ENCODE peak calls at places on chromosomes 2 and 18, in nine cellular contexts. V, D, O, C, S, R, W, E and Z are unnamed samples.

GRCh38 chr2:128449226-128450061 is 130.8 kb upstream of the HS6ST1 start:
- DNase-seq in V (no peak), D (no peak), O (peak), C (no peak), S (no peak), R (no peak), W (peak), E (no peak), Z (no peak)

GRCh38 chr2:154243685-154244084 is 372.0 kb downstream of the GALNT13 start:
- DNase-seq in V (no peak), D (no peak), O (peak), C (no peak), S (no peak), R (no peak), W (no peak), E (no peak), Z (no peak)

GRCh38 chr2:67322361-67323001 is 74.7 kb upstream of the ETAA1 start:
- DNase-seq in V (peak), D (peak), O (peak), C (peak), S (no peak), R (peak), W (peak), E (peak), Z (peak)

GRCh38 chr18:49814147-49814499 is 790 bp upstream of the ACAA2 start:
- DNase-seq in V (no peak), D (peak), O (peak), C (peak), S (no peak), R (peak), W (peak), E (peak), Z (peak)

GRCh38 chr2:25618676-25619075 is 54.7 kb downstream of the DTNB start:
- DNase-seq in V (peak), D (peak), O (no peak), C (peak), S (no peak), R (no peak), W (no peak), E (no peak), Z (peak)

GRCh38 chr2:26653207-26654060 is 12.3 kb upstream of the CIB4 start:
- DNase-seq in V (no peak), D (no peak), O (no peak), C (no peak), S (no peak), R (no peak), W (no peak), E (no peak), Z (no peak)

GRCh38 chr2:20130821-20131645 is 79.6 kb upstream of the LAPTM4A start:
- DNase-seq in V (no peak), D (no peak), O (no peak), C (no peak), S (no peak), R (no peak), W (no peak), E (no peak), Z (no peak)

GRCh38 chr2:96344011-96344410 is 8.4 kb downstream of the NCAPH start:
- DNase-seq in V (no peak), D (no peak), O (no peak), C (no peak), S (no peak), R (no peak), W (no peak), E (no peak), Z (no peak)

GRCh38 chr2:42804338-42804737 is 12.0 kb upstream of the HAAO start:
- DNase-seq in V (no peak), D (no peak), O (no peak), C (no peak), S (no peak), R (no peak), W (no peak), E (no peak), Z (peak)

GRCh38 chr2:5982911-5983310 is 290.7 kb downstream of the SOX11 start:
- DNase-seq in V (no peak), D (no peak), O (no peak), C (no peak), S (no peak), R (no peak), W (peak), E (no peak), Z (no peak)

GRCh38 chr18:14577971-14578370 is 34.6 kb upstream of the POTEC start:
- DNase-seq in V (no peak), D (peak), O (no peak), C (no peak), S (no peak), R (no peak), W (no peak), E (no peak), Z (no peak)
- TF ChIP-seq EZH2phosphoT487 in V (no peak), D (no peak), O (no peak), C (no peak), S (no peak), R (no peak), W (no peak), E (no peak), Z (no peak)

DNA sequence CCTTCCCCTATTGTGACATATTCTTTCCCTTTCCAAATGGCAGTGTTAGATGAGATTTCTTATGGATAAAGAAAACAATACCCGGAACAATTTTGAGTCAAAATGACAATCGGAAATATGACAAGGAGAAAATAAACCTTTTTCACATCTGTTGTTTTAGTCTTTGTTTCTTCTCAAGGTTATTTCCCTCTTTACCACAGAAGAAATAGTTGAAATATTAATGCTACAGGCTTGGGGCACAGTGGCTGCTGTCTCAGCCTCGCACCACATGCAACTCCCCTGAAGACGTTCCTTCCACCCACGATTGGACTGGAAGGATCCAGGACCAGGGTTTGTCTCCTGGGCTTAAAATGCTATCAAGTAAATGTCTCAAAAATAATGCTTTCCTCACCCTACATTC is 77.6 kb downstream of the FHOD3 start:
- DNase-seq in V (no peak), D (no peak), O (no peak), C (no peak), S (no peak), R (no peak), W (no peak), E (no peak), Z (no peak)
- TF ChIP-seq EZH2phosphoT487 in V (no peak), D (no peak), O (no peak), C (no peak), S (no peak), R (no peak), W (no peak), E (no peak), Z (no peak)

GRCh38 chr2:215905691-215906090 is 107.7 kb downstream of the MREG start:
- DNase-seq in V (no peak), D (no peak), O (no peak), C (no peak), S (no peak), R (no peak), W (no peak), E (peak), Z (no peak)
- TF ChIP-seq EZH2phosphoT487 in V (no peak), D (no peak), O (no peak), C (no peak), S (no peak), R (no peak), W (no peak), E (no peak), Z (no peak)

GRCh38 chr2:85655961-85656403 is 12.0 kb downstream of the SFTPB start:
- DNase-seq in V (no peak), D (no peak), O (no peak), C (no peak), S (no peak), R (no peak), W (no peak), E (no peak), Z (peak)
- TF ChIP-seq EZH2phosphoT487 in V (no peak), D (no peak), O (no peak), C (no peak), S (no peak), R (no peak), W (no peak), E (no peak), Z (peak)

GRCh38 chr2:214104219-214104618 is 306.6 kb upstream of the VWC2L start:
- DNase-seq in V (no peak), D (no peak), O (no peak), C (no peak), S (no peak), R (no peak), W (no peak), E (no peak), Z (no peak)

GRCh38 chr2:214103199-214104001 is 307.5 kb upstream of the VWC2L start:
- DNase-seq in V (no peak), D (peak), O (no peak), C (peak), S (no peak), R (no peak), W (no peak), E (peak), Z (no peak)

GRCh38 chr2:214104967-214105366 is 305.9 kb upstream of the VWC2L start:
- DNase-seq in V (no peak), D (no peak), O (no peak), C (no peak), S (no peak), R (no peak), W (no peak), E (no peak), Z (no peak)

GRCh38 chr2:214096200-214096599 is 314.7 kb upstream of the VWC2L start:
- DNase-seq in V (no peak), D (no peak), O (no peak), C (no peak), S (no peak), R (no peak), W (no peak), E (no peak), Z (no peak)

DNA sequence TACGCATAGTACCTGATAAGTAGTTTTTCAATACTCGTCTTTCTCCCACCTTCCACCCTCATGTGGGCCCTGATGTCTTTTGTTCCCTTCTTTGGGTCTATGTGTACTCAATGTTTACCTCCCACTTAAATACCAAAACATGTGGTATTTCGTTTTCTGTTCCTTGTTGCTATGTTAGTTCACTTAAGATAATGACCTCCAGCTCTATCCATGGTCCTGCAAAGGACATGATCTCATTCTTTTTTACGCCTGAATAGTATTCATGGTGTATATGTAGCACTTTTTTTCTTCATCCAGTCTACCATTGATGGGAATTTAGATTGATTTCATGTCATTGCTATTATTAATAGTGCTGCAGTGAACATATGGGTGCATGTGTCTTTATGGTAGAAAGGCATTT is 310.4 kb upstream of the VWC2L start:
- DNase-seq in V (no peak), D (no peak), O (no peak), C (no peak), S (no peak), R (no peak), W (no peak), E (no peak), Z (no peak)
- TF ChIP-seq EZH2phosphoT487 in V (no peak), D (no peak), O (no peak), C (no peak), S (no peak), R (no peak), W (no peak), E (no peak), Z (no peak)

GRCh38 chr2:208224802-208225201 is 30.1 kb downstream of the IDH1 start:
- DNase-seq in V (no peak), D (peak), O (no peak), C (no peak), S (no peak), R (no peak), W (no peak), E (no peak), Z (peak)

GRCh38 chr2:208227581-208228232 is 27.2 kb downstream of the IDH1 start:
- DNase-seq in V (no peak), D (no peak), O (no peak), C (no peak), S (no peak), R (no peak), W (no peak), E (no peak), Z (no peak)

DNA sequence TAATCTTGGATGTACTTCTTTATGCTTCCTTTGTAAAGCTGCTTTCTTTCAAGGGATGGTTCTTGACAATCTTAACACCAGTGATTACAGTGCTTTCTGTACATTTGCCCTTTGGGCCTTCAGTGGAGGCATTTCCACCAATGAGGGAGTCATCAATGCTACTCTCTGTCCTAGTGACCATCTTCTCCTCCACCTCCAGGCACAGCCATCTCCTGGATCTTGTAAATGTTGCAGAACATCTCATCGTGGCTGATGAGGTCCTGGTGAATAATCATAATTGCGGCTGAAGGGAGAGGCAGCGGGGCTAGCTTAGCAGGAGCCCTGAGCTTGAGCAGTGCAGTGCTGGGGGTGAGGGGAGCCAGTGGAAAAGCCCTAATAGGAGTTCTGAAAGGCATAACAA is 32.5 kb downstream of the IDH1 start:
- DNase-seq in V (no peak), D (peak), O (no peak), C (no peak), S (no peak), R (no peak), W (no peak), E (no peak), Z (peak)
- TF ChIP-seq EZH2phosphoT487 in V (no peak), D (no peak), O (no peak), C (no peak), S (no peak), R (no peak), W (no peak), E (no peak), Z (no peak)